ENCODE peak calls at places on chromosomes 5 and 9, in six cellular contexts. One of them, this sample, is unnamed.
A peak's percentile ranks its signal among the peaks of the same experiment; 100 is the strongest.

GRCh38 chr9:117290306-117290705 is 124.6 kb downstream of the ASTN2 start:
- DNase-seq in substantia nigra: no peak
- DNase-seq in frontal cortex: no peak
- DNase-seq in activated effector memory CD4-positive, alpha-beta T cell treated with Interleukin-2 at 50 U/mL for 16 hours: no peak
- DNase-seq in SW 1271: no peak
- DNase-seq in DMS153: no peak
- DNase-seq in this sample: no peak

GRCh38 chr9:94805585-94805984 is 79.1 kb downstream of the AOPEP start:
- DNase-seq in activated effector memory CD4-positive, alpha-beta T cell treated with Interleukin-2 at 50 U/mL for 16 hours: no peak
- DNase-seq in DMS153: peak; percentile 28
- DNase-seq in frontal cortex: no peak
- DNase-seq in substantia nigra: no peak
- DNase-seq in SW 1271: peak; percentile 76
- DNase-seq in this sample: no peak

GRCh38 chr5:127203818-127204217 is 86.8 kb upstream of the MEGF10 start:
- DNase-seq in SW 1271: no peak
- DNase-seq in DMS153: no peak
- DNase-seq in frontal cortex: no peak
- DNase-seq in activated effector memory CD4-positive, alpha-beta T cell treated with Interleukin-2 at 50 U/mL for 16 hours: no peak
- DNase-seq in substantia nigra: no peak
- DNase-seq in this sample: no peak

GRCh38 chr5:112183103-112183634 is 235.9 kb downstream of the EPB41L4A start:
- DNase-seq in activated effector memory CD4-positive, alpha-beta T cell treated with Interleukin-2 at 50 U/mL for 16 hours: no peak
- DNase-seq in DMS153: no peak
- DNase-seq in SW 1271: peak; percentile 36
- DNase-seq in substantia nigra: no peak
- DNase-seq in frontal cortex: no peak
- DNase-seq in this sample: no peak

GRCh38 chr5:151189151-151189550 is 31.6 kb upstream of the ANXA6 start:
- DNase-seq in SW 1271: no peak
- DNase-seq in DMS153: no peak
- DNase-seq in activated effector memory CD4-positive, alpha-beta T cell treated with Interleukin-2 at 50 U/mL for 16 hours: no peak
- DNase-seq in substantia nigra: no peak
- DNase-seq in frontal cortex: no peak
- DNase-seq in this sample: no peak

GRCh38 chr5:166883016-166883415 is 1408.4 kb upstream of the WWC1 start:
- DNase-seq in frontal cortex: no peak
- DNase-seq in SW 1271: no peak
- DNase-seq in substantia nigra: no peak
- DNase-seq in DMS153: no peak
- DNase-seq in activated effector memory CD4-positive, alpha-beta T cell treated with Interleukin-2 at 50 U/mL for 16 hours: no peak
- DNase-seq in this sample: no peak

GRCh38 chr9:128899566-128900322 is 17.8 kb downstream of the LRRC8A start:
- DNase-seq in activated effector memory CD4-positive, alpha-beta T cell treated with Interleukin-2 at 50 U/mL for 16 hours: no peak
- DNase-seq in DMS153: no peak
- DNase-seq in SW 1271: peak; percentile 25
- DNase-seq in substantia nigra: no peak
- DNase-seq in frontal cortex: no peak
- DNase-seq in this sample: no peak

GRCh38 chr5:110951373-110951791 is 120.1 kb upstream of the TSLP start:
- DNase-seq in frontal cortex: no peak
- DNase-seq in activated effector memory CD4-positive, alpha-beta T cell treated with Interleukin-2 at 50 U/mL for 16 hours: no peak
- DNase-seq in DMS153: no peak
- DNase-seq in SW 1271: no peak
- DNase-seq in substantia nigra: no peak
- DNase-seq in this sample: no peak

GRCh38 chr5:90967851-90968250 is 409.3 kb downstream of the ADGRV1 start:
- DNase-seq in activated effector memory CD4-positive, alpha-beta T cell treated with Interleukin-2 at 50 U/mL for 16 hours: no peak
- DNase-seq in SW 1271: no peak
- DNase-seq in DMS153: no peak
- DNase-seq in substantia nigra: no peak
- DNase-seq in frontal cortex: no peak
- DNase-seq in this sample: no peak

GRCh38 chr9:127458921-127459320 is 7.6 kb downstream of the LRSAM1 start:
- DNase-seq in activated effector memory CD4-positive, alpha-beta T cell treated with Interleukin-2 at 50 U/mL for 16 hours: no peak
- DNase-seq in substantia nigra: no peak
- DNase-seq in DMS153: no peak
- DNase-seq in frontal cortex: no peak
- DNase-seq in SW 1271: no peak
- DNase-seq in this sample: no peak

GRCh38 chr9:95336281-95336680 is 18.8 kb upstream of the FANCC start:
- DNase-seq in activated effector memory CD4-positive, alpha-beta T cell treated with Interleukin-2 at 50 U/mL for 16 hours: no peak
- DNase-seq in SW 1271: no peak
- DNase-seq in frontal cortex: no peak
- DNase-seq in DMS153: no peak
- DNase-seq in substantia nigra: no peak
- DNase-seq in this sample: no peak

GRCh38 chr9:109012876-109013677 is at the start of gene CTNNAL1:
- DNase-seq in substantia nigra: peak; percentile 92
- DNase-seq in frontal cortex: peak; percentile 93
- DNase-seq in SW 1271: peak; percentile 88
- DNase-seq in activated effector memory CD4-positive, alpha-beta T cell treated with Interleukin-2 at 50 U/mL for 16 hours: peak; percentile 77
- DNase-seq in DMS153: peak; percentile 76
- DNase-seq in this sample: peak; percentile 77

GRCh38 chr5:1447772-1448361 is 2.6 kb upstream of the SLC6A3 start:
- DNase-seq in activated effector memory CD4-positive, alpha-beta T cell treated with Interleukin-2 at 50 U/mL for 16 hours: no peak
- DNase-seq in substantia nigra: no peak
- DNase-seq in frontal cortex: no peak
- DNase-seq in SW 1271: no peak
- DNase-seq in DMS153: no peak
- DNase-seq in this sample: no peak

GRCh38 chr5:142221091-142221860 is 103.5 kb downstream of the SPRY4 start:
- DNase-seq in substantia nigra: no peak
- DNase-seq in activated effector memory CD4-positive, alpha-beta T cell treated with Interleukin-2 at 50 U/mL for 16 hours: no peak
- DNase-seq in DMS153: no peak
- DNase-seq in frontal cortex: no peak
- DNase-seq in SW 1271: no peak
- DNase-seq in this sample: no peak

GRCh38 chr5:67146574-67146973 is 50.0 kb downstream of the CD180 start:
- DNase-seq in DMS153: no peak
- DNase-seq in frontal cortex: no peak
- DNase-seq in SW 1271: no peak
- DNase-seq in activated effector memory CD4-positive, alpha-beta T cell treated with Interleukin-2 at 50 U/mL for 16 hours: no peak
- DNase-seq in substantia nigra: no peak
- DNase-seq in this sample: no peak

GRCh38 chr5:116970318-116970717 is 395.7 kb upstream of the SEMA6A start:
- DNase-seq in SW 1271: no peak
- DNase-seq in substantia nigra: no peak
- DNase-seq in activated effector memory CD4-positive, alpha-beta T cell treated with Interleukin-2 at 50 U/mL for 16 hours: no peak
- DNase-seq in frontal cortex: no peak
- DNase-seq in DMS153: peak; percentile 9
- DNase-seq in this sample: no peak

GRCh38 chr9:134134949-134135342 is 936 bp upstream of the WDR5 start:
- DNase-seq in SW 1271: no peak
- DNase-seq in DMS153: no peak
- DNase-seq in frontal cortex: no peak
- DNase-seq in activated effector memory CD4-positive, alpha-beta T cell treated with Interleukin-2 at 50 U/mL for 16 hours: no peak
- DNase-seq in substantia nigra: no peak
- DNase-seq in this sample: no peak

GRCh38 chr5:176609724-176610429 is at the start of gene GPRIN1:
- DNase-seq in substantia nigra: peak; percentile 30
- DNase-seq in SW 1271: peak; percentile 64
- DNase-seq in DMS153: no peak
- DNase-seq in activated effector memory CD4-positive, alpha-beta T cell treated with Interleukin-2 at 50 U/mL for 16 hours: peak; percentile 42
- DNase-seq in frontal cortex: peak; percentile 89
- DNase-seq in this sample: peak; percentile 97

GRCh38 chr5:139882961-139883539 is 87.4 kb downstream of the PSD2 start:
- DNase-seq in activated effector memory CD4-positive, alpha-beta T cell treated with Interleukin-2 at 50 U/mL for 16 hours: no peak
- DNase-seq in SW 1271: no peak
- DNase-seq in substantia nigra: no peak
- DNase-seq in frontal cortex: no peak
- DNase-seq in DMS153: no peak
- DNase-seq in this sample: no peak

GRCh38 chr5:73630760-73631159 is 4.8 kb downstream of the ARHGEF28 start:
- DNase-seq in DMS153: no peak
- DNase-seq in activated effector memory CD4-positive, alpha-beta T cell treated with Interleukin-2 at 50 U/mL for 16 hours: no peak
- DNase-seq in substantia nigra: no peak
- DNase-seq in SW 1271: peak; percentile 24
- DNase-seq in frontal cortex: no peak
- DNase-seq in this sample: no peak

GRCh38 chr5:82364497-82364896 is 86.3 kb upstream of the RPS23 start:
- DNase-seq in substantia nigra: no peak
- DNase-seq in DMS153: no peak
- DNase-seq in frontal cortex: peak; percentile 38
- DNase-seq in SW 1271: no peak
- DNase-seq in activated effector memory CD4-positive, alpha-beta T cell treated with Interleukin-2 at 50 U/mL for 16 hours: no peak
- DNase-seq in this sample: no peak

GRCh38 chr5:5374034-5374715 is 48.3 kb upstream of the ICE1 start:
- DNase-seq in activated effector memory CD4-positive, alpha-beta T cell treated with Interleukin-2 at 50 U/mL for 16 hours: no peak
- DNase-seq in DMS153: no peak
- DNase-seq in SW 1271: no peak
- DNase-seq in substantia nigra: no peak
- DNase-seq in frontal cortex: no peak
- DNase-seq in this sample: no peak

GRCh38 chr5:96093890-96094381 is 132.3 kb upstream of the ELL2 start:
- DNase-seq in substantia nigra: no peak
- DNase-seq in DMS153: no peak
- DNase-seq in activated effector memory CD4-positive, alpha-beta T cell treated with Interleukin-2 at 50 U/mL for 16 hours: no peak
- DNase-seq in frontal cortex: no peak
- DNase-seq in SW 1271: peak; percentile 38
- DNase-seq in this sample: no peak

GRCh38 chr9:82621446-82621845 is 441.5 kb downstream of the RASEF start:
- DNase-seq in activated effector memory CD4-positive, alpha-beta T cell treated with Interleukin-2 at 50 U/mL for 16 hours: no peak
- DNase-seq in DMS153: peak; percentile 90
- DNase-seq in substantia nigra: no peak
- DNase-seq in SW 1271: no peak
- DNase-seq in frontal cortex: no peak
- DNase-seq in this sample: no peak

This sample was measured in 8988T.